ENCODE peak calls at places on chromosomes 5 and 9, in ten cellular contexts. F is iris pigment epithelial cell; C is NB4; H is NCI-H748 treated with DMSO at 0.1 percent for 48 hours; U is T-cell; T is left lobe of liver; E is aorta; R is GM03348; I is CD8-positive, alpha-beta memory T cell; X is stimulated activated CD4-positive, alpha-beta T cell treated with anti-CD3 and anti-CD28 coated beads, Interleukin-4, amount 100 ng/mL, for 4 hours. D is an unnamed sample.

GRCh38 chr5:179376701-179377420 is 31.6 kb upstream of the ADAMTS2 start:
- DNase-seq in F (no peak), C (no peak), H (no peak), U (no peak), T (no peak), E (no peak), R (no peak), I (no peak), X (no peak), D (no peak)

GRCh38 chr5:109063223-109063622 is 315.5 kb downstream of the FER start:
- DNase-seq in F (peak; percentile 14), C (no peak), H (no peak), U (no peak), T (no peak), E (no peak), R (peak; percentile 43), I (no peak), X (no peak), D (no peak)

GRCh38 chr9:93234600-93234999 is 50.7 kb downstream of the WNK2 start:
- DNase-seq in F (no peak), C (no peak), H (no peak), U (no peak), T (no peak), E (no peak), R (no peak), I (no peak), X (no peak), D (no peak)

GRCh38 chr5:89728750-89729149 is 680.8 kb downstream of the CETN3 start:
- DNase-seq in F (peak; percentile 31), C (no peak), H (no peak), U (no peak), T (peak; percentile 42), E (peak; percentile 70), R (peak; percentile 13), I (no peak), X (no peak), D (no peak)

GRCh38 chr5:143929486-143929885 is 117.5 kb downstream of the HMHB1 start:
- DNase-seq in F (no peak), C (no peak), H (no peak), U (no peak), T (no peak), E (no peak), R (no peak), I (no peak), X (no peak), D (no peak)

GRCh38 chr5:151665584-151665982 is 21.1 kb downstream of the SPARC start:
- DNase-seq in F (peak; percentile 20), C (no peak), H (no peak), U (no peak), T (no peak), E (no peak), R (no peak), I (no peak), X (no peak), D (no peak)

GRCh38 chr5:155418960-155419579 is 405.5 kb downstream of the KIF4B start:
- DNase-seq in F (no peak), C (no peak), H (no peak), U (no peak), T (no peak), E (no peak), R (no peak), I (no peak), X (no peak), D (no peak)

GRCh38 chr5:78985407-78986223 is 505 bp upstream of the ARSB start:
- DNase-seq in F (peak; percentile 70), C (peak; percentile 87), H (peak; percentile 56), U (peak; percentile 30), T (peak; percentile 89), E (peak; percentile 50), R (peak; percentile 20), I (peak; percentile 24), X (peak; percentile 39), D (no peak)

GRCh38 chr9:104927912-104928740 is at the start of gene ABCA1:
- DNase-seq in F (peak; percentile 89), C (peak; percentile 93), H (peak; percentile 49), U (peak; percentile 80), T (peak; percentile 94), E (peak; percentile 97), R (peak; percentile 90), I (peak; percentile 39), X (peak; percentile 62), D (peak; percentile 80)

GRCh38 chr5:67815455-67816391 is 399.8 kb upstream of the PIK3R1 start:
- DNase-seq in F (peak; percentile 4), C (no peak), H (no peak), U (no peak), T (peak; percentile 88), E (no peak), R (no peak), I (no peak), X (no peak), D (no peak)

GRCh38 chr9:90942555-90942954 is 140.9 kb downstream of the SYK start:
- DNase-seq in F (no peak), C (no peak), H (no peak), U (no peak), T (no peak), E (no peak), R (no peak), I (no peak), X (no peak), D (no peak)

GRCh38 chr5:38867071-38867790 is 21.4 kb downstream of the OSMR start:
- DNase-seq in F (no peak), C (no peak), H (no peak), U (no peak), T (no peak), E (no peak), R (no peak), I (no peak), X (no peak), D (no peak)

GRCh38 chr5:174972291-174972690 is 247.9 kb downstream of the MSX2 start:
- DNase-seq in F (no peak), C (no peak), H (peak; percentile 91), U (no peak), T (no peak), E (no peak), R (no peak), I (no peak), X (no peak), D (no peak)

GRCh38 chr5:141359790-141360426 is at the start of gene PCDHGB2:
- DNase-seq in F (peak; percentile 26), C (peak; percentile 76), H (no peak), U (no peak), T (no peak), E (no peak), R (peak; percentile 45), I (no peak), X (no peak), D (no peak)

GRCh38 chr9:137458194-137459146 is 664 bp downstream of the NSMF start:
- DNase-seq in F (no peak), C (peak; percentile 39), H (no peak), U (no peak), T (no peak), E (peak; percentile 78), R (peak; percentile 36), I (no peak), X (no peak), D (no peak)

GRCh38 chr9:69502671-69503301 is 169.4 kb downstream of the APBA1 start:
- DNase-seq in F (peak; percentile 52), C (no peak), H (no peak), U (no peak), T (no peak), E (no peak), R (peak; percentile 69), I (no peak), X (no peak), D (no peak)

GRCh38 chr9:132628746-132629145 is 41.0 kb downstream of the DDX31 start:
- DNase-seq in F (no peak), C (no peak), H (no peak), U (no peak), T (no peak), E (no peak), R (no peak), I (no peak), X (no peak), D (no peak)

GRCh38 chr9:38249587-38250210 is 142.8 kb upstream of the ALDH1B1 start:
- DNase-seq in F (no peak), C (no peak), H (no peak), U (no peak), T (peak; percentile 22), E (no peak), R (no peak), I (no peak), X (no peak), D (no peak)

D was measured in memory B cell.